ENCODE peak calls at places on chromosomes 2 and 18, in ten cellular contexts. M is spleen, V is Panc1, U is H1, W is upper lobe of left lung, I is GM23338, B is breast epithelium, P is transverse colon, L is HCT116, R is sigmoid colon. T is an unnamed sample.

GRCh38 chr2:97953867-97954266 is 41.9 kb downstream of the TMEM131 start:
- DNase-seq in P (no peak), V (no peak), M (no peak), L (no peak), R (no peak), U (no peak), B (no peak), I (no peak), W (no peak), T (no peak)

GRCh38 chr2:23636412-23636811 is 251.4 kb downstream of the KLHL29 start:
- DNase-seq in P (no peak), R (no peak), B (no peak), L (no peak), U (no peak), M (peak; percentile 56), W (no peak), V (no peak), I (peak; percentile 54), T (no peak)

GRCh38 chr2:222688912-222689311 is 17.5 kb downstream of the MOGAT1 start:
- DNase-seq in U (no peak), P (no peak), R (no peak), W (no peak), I (no peak), B (no peak), M (no peak), V (no peak), L (no peak), T (no peak)

GRCh38 chr2:65800998-65801397 is 368.6 kb upstream of the SPRED2 start:
- DNase-seq in V (no peak), M (no peak), P (peak; percentile 10), I (peak; percentile 76), U (peak; percentile 54), W (no peak), L (peak; percentile 28), B (no peak), R (no peak), T (no peak)

GRCh38 chr2:23359631-23360567 is 25.1 kb upstream of the KLHL29 start:
- DNase-seq in B (no peak), P (no peak), V (no peak), M (no peak), R (no peak), I (no peak), U (no peak), W (no peak), L (no peak), T (no peak)

GRCh38 chr18:4821801-4822200 is 366.7 kb upstream of the DLGAP1 start:
- DNase-seq in R (no peak), M (no peak), L (no peak), P (no peak), U (no peak), B (no peak), I (no peak), V (no peak), W (no peak), T (no peak)

GRCh38 chr2:133063792-133064191 is 393.8 kb upstream of the LYPD1 start:
- DNase-seq in P (no peak), W (no peak), M (no peak), R (no peak), L (no peak), U (peak; percentile 70), V (no peak), I (peak; percentile 87), B (no peak), T (no peak)

GRCh38 chr2:25895620-25896019 is 17.3 kb upstream of the ASXL2 start:
- DNase-seq in V (no peak), R (no peak), M (no peak), U (no peak), B (no peak), I (peak; percentile 36), P (no peak), L (no peak), W (no peak), T (no peak)

GRCh38 chr18:12946549-12947354 is 1.1 kb upstream of the SEH1L start:
- DNase-seq in L (peak; percentile 38), R (peak; percentile 78), U (no peak), V (no peak), I (peak; percentile 76), P (peak; percentile 47), B (peak; percentile 35), W (no peak), M (no peak), T (peak; percentile 71)

GRCh38 chr18:9608298-9608697 is 6.1 kb downstream of the PPP4R1 start:
- DNase-seq in P (no peak), B (no peak), V (no peak), M (no peak), I (no peak), R (no peak), U (no peak), L (no peak), W (no peak), T (no peak)

GRCh38 chr18:28185121-28185520 is 8.2 kb upstream of the CDH2 start:
- DNase-seq in R (no peak), V (no peak), W (no peak), U (no peak), B (no peak), I (no peak), M (no peak), L (no peak), P (no peak), T (no peak)

GRCh38 chr2:219314804-219315468 is 5.7 kb upstream of the PTPRN start:
- DNase-seq in L (no peak), B (no peak), M (no peak), W (no peak), V (no peak), P (no peak), U (no peak), R (no peak), I (no peak), T (no peak)

GRCh38 chr2:219308142-219309093 is 783 bp downstream of the PTPRN start:
- DNase-seq in B (no peak), I (peak; percentile 93), R (no peak), M (peak; percentile 84), L (peak; percentile 29), W (peak; percentile 93), V (no peak), U (peak; percentile 97), P (peak; percentile 53), T (peak; percentile 54)

GRCh38 chr2:219304223-219304622 is 5.0 kb downstream of the PTPRN start:
- DNase-seq in W (no peak), M (no peak), V (no peak), R (no peak), B (no peak), P (no peak), L (no peak), U (no peak), I (no peak), T (no peak)

GRCh38 chr2:219306047-219306446 is 3.2 kb downstream of the PTPRN start:
- DNase-seq in W (no peak), L (no peak), P (no peak), V (no peak), R (no peak), I (no peak), M (no peak), B (no peak), U (no peak), T (no peak)

GRCh38 chr2:219309278-219309677 is at the start of gene PTPRN:
- DNase-seq in M (no peak), L (no peak), B (no peak), I (peak; percentile 96), P (no peak), W (peak; percentile 76), U (peak; percentile 84), R (no peak), V (no peak), T (no peak)
- H3K27me3 ChIP-seq in M (peaks cover 6% of the 10 kb centered on the region), L (peaks cover 29% of the 10 kb centered on the region), B (no peaks in the 10 kb centered on the region), I (peaks cover 16% of the 10 kb centered on the region), P (peaks cover 67% of the 10 kb centered on the region), W (no peaks in the 10 kb centered on the region), U (no peaks in the 10 kb centered on the region), R (peaks cover 63% of the 10 kb centered on the region), V (peaks cover 1% of the 10 kb centered on the region), T (peaks cover 5% of the 10 kb centered on the region)

GRCh38 chr2:158745067-158745865 is 49.9 kb upstream of the DAPL1 start:
- DNase-seq in W (no peak), P (peak; percentile 37), M (no peak), R (no peak), B (peak; percentile 60), V (no peak), L (peak; percentile 35), U (peak; percentile 78), I (peak; percentile 91), T (peak; percentile 4)
- TF ChIP-seq POLR2AphosphoS5 in W (no peak), P (no peak), M (no peak), R (no peak), B (no peak), V (no peak), L (no peak), U (no peak), I (no peak), T (no peak)

GRCh38 chr18:306608-307255 is 38.9 kb upstream of the THOC1 start:
- DNase-seq in P (no peak), R (no peak), W (no peak), B (no peak), U (no peak), M (no peak), V (no peak), L (no peak), I (no peak), T (no peak)
- H3K27me3 ChIP-seq in P (no peaks in the 10 kb centered on the region), R (no peaks in the 10 kb centered on the region), W (no peaks in the 10 kb centered on the region), B (no peaks in the 10 kb centered on the region), U (no peaks in the 10 kb centered on the region), M (no peaks in the 10 kb centered on the region), V (peaks cover 8% of the 10 kb centered on the region), L (peaks cover 12% of the 10 kb centered on the region), I (no peaks in the 10 kb centered on the region), T (no peaks in the 10 kb centered on the region)

GRCh38 chr2:224286923-224287322 is 115.0 kb downstream of the FAM124B start:
- DNase-seq in V (no peak), L (no peak), U (no peak), I (peak; percentile 30), R (no peak), W (no peak), P (no peak), B (no peak), M (no peak), T (no peak)

GRCh38 chr2:224278531-224278930 is 123.4 kb downstream of the FAM124B start:
- DNase-seq in M (no peak), L (no peak), V (no peak), U (no peak), I (no peak), P (no peak), W (no peak), B (no peak), R (no peak), T (no peak)

GRCh38 chr2:224284134-224284946 is 117.6 kb downstream of the FAM124B start:
- DNase-seq in P (peak; percentile 11), I (peak; percentile 63), W (no peak), R (no peak), B (no peak), U (no peak), V (peak; percentile 30), L (peak; percentile 61), M (no peak), T (no peak)

GRCh38 chr2:224276251-224276650 is 125.7 kb downstream of the FAM124B start:
- DNase-seq in I (no peak), L (no peak), V (no peak), B (no peak), M (no peak), U (no peak), W (no peak), P (no peak), R (no peak), T (no peak)

DNA sequence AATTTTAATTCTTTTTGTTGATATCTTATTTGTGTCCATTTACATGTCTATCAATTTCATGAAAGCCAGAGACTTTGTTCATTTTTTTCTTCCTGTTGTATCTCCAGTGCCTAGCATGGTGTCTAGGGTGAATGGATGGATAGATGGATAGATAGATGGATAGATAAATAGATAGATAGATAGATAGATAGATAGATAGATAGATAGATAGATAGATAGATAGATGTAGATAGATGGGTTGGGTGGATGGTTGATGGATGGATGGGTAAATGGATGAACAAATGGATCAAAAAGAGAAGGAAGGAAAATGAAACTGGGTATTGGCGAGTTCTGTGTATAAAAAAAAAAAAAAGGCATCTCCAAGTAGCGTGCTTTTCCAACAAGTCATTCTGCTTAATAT is 120.5 kb downstream of the FAM124B start:
- DNase-seq in V (no peak), P (no peak), M (no peak), B (no peak), L (no peak), U (no peak), I (no peak), W (no peak), R (no peak), T (no peak)
- TF ChIP-seq POLR2AphosphoS5 in V (no peak), P (no peak), M (no peak), B (no peak), L (no peak), U (no peak), I (no peak), W (no peak), R (no peak), T (no peak)

T was measured in HL-60.